ENCODE peak calls at places on chromosomes 7 and 10, in nine cellular contexts. G, W, P, X, B, D, J, C and A are unnamed samples.

GRCh38 chr10:115092258-115092554 is 959 bp upstream of the ATRNL1 start:
- DNase-seq in W (no peak), G (no peak), X (no peak), C (no peak), B (no peak), P (no peak), J (no peak), D (no peak), A (no peak)

GRCh38 chr7:31051598-31052503 is at the start of gene ADCYAP1R1:
- DNase-seq in B (peak), X (no peak), G (no peak), P (peak), J (no peak), C (no peak), W (no peak), D (no peak), A (no peak)

GRCh38 chr10:89419548-89419947 is 5.2 kb downstream of the IFIT5 start:
- DNase-seq in W (no peak), B (no peak), D (no peak), G (peak), J (no peak), P (no peak), C (no peak), X (no peak), A (no peak)

GRCh38 chr7:44106311-44107065 is 2.3 kb downstream of the AEBP1 start:
- DNase-seq in B (no peak), D (no peak), X (no peak), J (no peak), C (no peak), P (no peak), W (no peak), G (no peak), A (no peak)

GRCh38 chr7:118311121-118311803 is 86.8 kb downstream of the ANKRD7 start:
- DNase-seq in D (no peak), P (no peak), B (no peak), W (no peak), X (no peak), G (peak), C (no peak), J (no peak), A (no peak)

GRCh38 chr10:133336131-133337078 is at the start of gene CALY:
- DNase-seq in B (peak), P (peak), G (no peak), W (no peak), D (peak), C (peak), J (no peak), X (no peak), A (peak)

GRCh38 chr7:34652784-34653183 is 5.2 kb upstream of the NPSR1 start:
- DNase-seq in B (no peak), P (no peak), C (no peak), D (peak), J (no peak), G (no peak), X (no peak), W (no peak), A (no peak)

GRCh38 chr7:101400751-101401150 is 38.1 kb downstream of the COL26A1 start:
- DNase-seq in C (no peak), D (no peak), J (no peak), G (no peak), W (no peak), B (no peak), X (no peak), P (no peak), A (no peak)

GRCh38 chr10:96275685-96276418 is 4.5 kb upstream of the BLNK start:
- DNase-seq in P (no peak), G (no peak), D (no peak), X (no peak), W (peak), B (no peak), C (peak), J (no peak), A (no peak)

GRCh38 chr7:101172854-101173751 is 7.0 kb downstream of the NAT16 start:
- DNase-seq in C (peak), P (no peak), J (peak), W (no peak), B (no peak), G (no peak), D (peak), X (no peak), A (peak)

GRCh38 chr10:86083664-86084175 is 282.9 kb downstream of the GRID1 start:
- DNase-seq in W (no peak), P (no peak), D (no peak), G (no peak), X (no peak), J (no peak), C (peak), B (no peak), A (peak)

GRCh38 chr10:62021116-62021515 is 119.6 kb downstream of the ARID5B start:
- DNase-seq in P (no peak), X (no peak), W (no peak), D (no peak), C (no peak), B (no peak), G (no peak), J (no peak), A (no peak)

GRCh38 chr10:3172081-3172445 is 519 bp downstream of the PITRM1 start:
- DNase-seq in D (no peak), J (no peak), P (peak), G (no peak), B (no peak), W (no peak), X (peak), C (no peak), A (peak)

GRCh38 chr10:95363303-95363912 is 72.6 kb upstream of the PDLIM1 start:
- DNase-seq in X (peak), G (peak), P (no peak), D (peak), W (no peak), C (peak), J (no peak), B (peak), A (no peak)

GRCh38 chr7:85023066-85023687 is 163.7 kb downstream of the SEMA3D start:
- DNase-seq in J (no peak), G (peak), X (peak), W (no peak), C (no peak), P (no peak), B (peak), D (peak), A (no peak)

GRCh38 chr7:157977717-157978470 is 609.7 kb downstream of the PTPRN2 start:
- DNase-seq in J (no peak), C (no peak), G (no peak), X (no peak), W (no peak), P (no peak), D (no peak), B (no peak), A (peak)

GRCh38 chr10:7872041-7872442 is 53.7 kb downstream of the TAF3 start:
- DNase-seq in C (no peak), B (no peak), W (no peak), P (no peak), X (no peak), D (no peak), J (no peak), G (peak), A (no peak)

GRCh38 chr10:71312840-71313789 is 5.9 kb upstream of the SLC29A3 start:
- DNase-seq in D (no peak), P (peak), C (no peak), J (peak), B (peak), G (no peak), W (no peak), X (peak), A (no peak)

GRCh38 chr10:61765176-61766087 is 102.7 kb downstream of the CABCOCO1 start:
- DNase-seq in C (no peak), D (no peak), P (no peak), G (no peak), W (no peak), J (no peak), B (no peak), X (no peak), A (no peak)

GRCh38 chr7:82729172-82730030 is 285.8 kb upstream of the CACNA2D1 start:
- DNase-seq in P (no peak), W (no peak), J (no peak), B (peak), G (peak), C (no peak), X (peak), D (peak), A (no peak)

GRCh38 chr10:9097991-9098306 is 1043.5 kb downstream of the GATA3 start:
- DNase-seq in P (no peak), G (no peak), D (no peak), X (no peak), C (no peak), B (no peak), J (no peak), W (no peak), A (no peak)

GRCh38 chr10:125257521-125258105 is 97.2 kb upstream of the CTBP2 start:
- DNase-seq in W (no peak), C (no peak), B (no peak), G (no peak), X (no peak), P (no peak), J (no peak), D (no peak), A (no peak)

GRCh38 chr7:26863504-26864308 is 684 bp downstream of the SKAP2 start:
- DNase-seq in J (no peak), X (no peak), C (no peak), G (peak), P (no peak), B (no peak), W (no peak), D (no peak), A (no peak)

GRCh38 chr10:4477664-4478063 is 348.3 kb upstream of the AKR1E2 start:
- DNase-seq in G (no peak), X (no peak), D (no peak), P (no peak), W (no peak), J (no peak), B (no peak), C (no peak), A (no peak)

GRCh38 chr7:38382627-38383026 is 109.2 kb upstream of the TARP start:
- DNase-seq in W (no peak), J (no peak), D (no peak), G (no peak), C (no peak), P (no peak), X (peak), B (no peak), A (no peak)

GRCh38 chr7:135650831-135651573 is 11.3 kb upstream of the STMP1 start:
- DNase-seq in G (no peak), J (no peak), W (no peak), P (no peak), D (no peak), C (no peak), X (no peak), B (no peak), A (no peak)

GRCh38 chr10:43953672-43954071 is 305.0 kb upstream of the ZNF32 start:
- DNase-seq in J (no peak), D (no peak), B (no peak), X (no peak), P (no peak), W (no peak), G (no peak), C (no peak), A (peak)

GRCh38 chr7:137074386-137075030 is 206.1 kb downstream of the CHRM2 start:
- DNase-seq in D (no peak), B (no peak), J (no peak), P (no peak), X (peak), G (no peak), W (no peak), C (no peak), A (no peak)

GRCh38 chr7:95993420-95993819 is 221.1 kb downstream of the DYNC1I1 start:
- DNase-seq in B (no peak), W (no peak), C (no peak), X (no peak), G (no peak), P (no peak), D (no peak), J (no peak), A (no peak)

GRCh38 chr10:103564116-103564501 is 70.6 kb downstream of the NEURL1 start:
- DNase-seq in P (no peak), X (no peak), B (no peak), J (no peak), C (no peak), G (no peak), W (no peak), D (no peak), A (no peak)

GRCh38 chr7:74404741-74405140 is 49.0 kb upstream of the GTF2IRD1 start:
- DNase-seq in J (no peak), X (no peak), W (no peak), P (no peak), B (no peak), D (no peak), C (no peak), G (no peak), A (no peak)

GRCh38 chr7:74404388-74404700 is 49.4 kb upstream of the GTF2IRD1 start:
- DNase-seq in P (no peak), B (no peak), C (no peak), J (no peak), X (no peak), D (no peak), W (no peak), G (no peak), A (no peak)

GRCh38 chr7:74405899-74406512 is 47.7 kb upstream of the GTF2IRD1 start:
- DNase-seq in X (no peak), P (no peak), C (no peak), D (no peak), G (no peak), J (no peak), W (no peak), B (no peak), A (no peak)

GRCh38 chr7:74403521-74404387 is 50.0 kb upstream of the GTF2IRD1 start:
- DNase-seq in X (no peak), G (no peak), W (no peak), C (no peak), J (no peak), P (no peak), D (no peak), B (no peak), A (no peak)

DNA sequence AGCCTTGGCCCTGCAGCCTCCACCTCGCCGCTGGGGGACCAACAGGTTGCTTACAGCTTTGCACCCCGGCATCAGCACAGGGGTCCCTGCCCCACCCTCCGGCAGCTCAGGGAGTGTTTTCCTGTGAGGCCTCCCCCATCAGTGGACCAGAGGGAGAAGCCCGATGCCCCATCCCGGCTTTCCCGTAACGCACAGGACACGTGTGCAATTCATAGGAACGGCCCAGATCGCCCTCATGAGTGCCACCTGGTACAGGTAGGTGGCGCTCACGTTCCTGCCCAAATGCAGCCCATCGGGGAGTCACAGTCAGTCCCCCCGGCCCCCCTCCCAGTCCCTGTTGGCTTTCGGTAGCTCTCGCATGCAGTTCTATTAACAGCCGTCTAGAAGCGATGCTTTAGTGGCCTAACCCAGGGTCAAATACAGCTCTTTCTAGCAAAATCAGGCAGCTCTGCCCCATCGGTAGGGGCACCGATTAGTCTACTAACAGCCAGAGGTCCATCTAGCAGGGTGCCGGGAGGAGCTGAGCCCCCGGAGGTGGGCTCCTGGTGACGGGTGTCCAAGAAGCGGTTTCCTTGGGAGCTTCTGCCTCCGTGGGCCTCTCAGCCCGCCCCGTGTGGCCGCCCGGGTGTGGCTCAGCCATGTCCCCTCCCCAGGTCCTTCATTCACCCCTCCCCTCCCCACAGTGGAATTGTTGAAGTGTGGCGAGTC is 48.4 kb upstream of the GTF2IRD1 start:
- DNase-seq in B (peak), D (no peak), G (peak), J (no peak), W (no peak), X (no peak), P (no peak), C (no peak), A (no peak)
- TF ChIP-seq CTCF in B (peak), D (peak), G (peak), J (no peak), W (peak), X (peak), P (no peak), C (no peak), A (peak)

GRCh38 chr7:98266840-98267239 is 14.6 kb upstream of the BRI3 start:
- DNase-seq in B (no peak), J (no peak), W (no peak), G (peak), D (no peak), P (no peak), X (no peak), C (no peak), A (no peak)
- TF ChIP-seq CTCF in B (peak), J (peak), W (peak), G (peak), D (no peak), P (peak), X (peak), C (no peak), A (peak)

GRCh38 chr10:14334771-14335170 is 4.0 kb upstream of the FRMD4A start:
- DNase-seq in P (no peak), G (no peak), X (no peak), J (no peak), B (no peak), W (no peak), D (no peak), C (no peak), A (no peak)

GRCh38 chr10:14345262-14345661 is 14.5 kb upstream of the FRMD4A start:
- DNase-seq in D (no peak), P (no peak), G (no peak), X (no peak), W (no peak), C (no peak), J (no peak), B (no peak), A (no peak)

GRCh38 chr10:14340051-14340744 is 9.5 kb upstream of the FRMD4A start:
- DNase-seq in W (no peak), D (no peak), P (no peak), B (no peak), J (no peak), C (no peak), X (no peak), G (no peak), A (no peak)
- TF ChIP-seq CTCF in W (no peak), D (no peak), P (no peak), B (no peak), J (no peak), C (no peak), X (no peak), G (no peak), A (no peak)

GRCh38 chr7:153588596-153588995 is 463.6 kb upstream of the DPP6 start:
- DNase-seq in C (no peak), P (no peak), J (no peak), B (no peak), X (no peak), G (no peak), D (no peak), W (no peak), A (no peak)

GRCh38 chr7:153590136-153590535 is 462.1 kb upstream of the DPP6 start:
- DNase-seq in J (no peak), G (no peak), B (no peak), D (no peak), C (no peak), X (no peak), W (no peak), P (no peak), A (no peak)

DNA sequence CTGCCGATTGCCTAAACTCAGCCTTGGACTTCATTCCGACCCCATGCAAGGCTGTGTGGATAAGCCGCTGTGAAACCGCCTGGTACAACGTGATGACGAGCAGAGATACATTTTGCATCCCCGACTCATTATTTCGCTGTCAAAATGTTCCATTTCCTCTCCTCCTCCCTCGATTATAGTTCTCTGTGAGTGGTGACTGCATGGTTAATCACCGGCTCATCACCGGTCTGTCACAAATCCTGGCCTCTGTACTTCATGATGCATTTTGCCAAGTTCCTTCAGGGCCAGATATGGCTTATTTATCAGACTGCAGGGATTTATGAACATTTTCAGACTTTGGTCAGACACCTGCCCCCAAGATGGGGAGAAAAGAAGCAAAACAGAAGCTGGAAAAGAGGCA is 461.6 kb upstream of the DPP6 start:
- DNase-seq in D (no peak), X (no peak), W (no peak), P (no peak), G (no peak), B (no peak), C (no peak), J (no peak), A (no peak)
- TF ChIP-seq CTCF in D (no peak), X (no peak), W (no peak), P (no peak), G (no peak), B (no peak), C (no peak), J (no peak), A (no peak)

GRCh38 chr7:7970113-7970619 is 1.6 kb downstream of the GLCCI1 start:
- DNase-seq in G (peak), P (no peak), W (no peak), D (no peak), B (peak), J (no peak), X (no peak), C (no peak), A (no peak)
- TF ChIP-seq CTCF in G (no peak), P (no peak), W (no peak), D (no peak), B (no peak), J (no peak), X (no peak), C (no peak), A (peak)

GRCh38 chr10:101323495-101323894 is 30.5 kb upstream of the BTRC start:
- DNase-seq in B (peak), J (no peak), D (no peak), P (no peak), C (no peak), G (no peak), X (no peak), W (no peak), A (no peak)
- TF ChIP-seq CTCF in B (peak), J (no peak), D (no peak), P (no peak), C (no peak), G (no peak), X (no peak), W (no peak), A (no peak)

GRCh38 chr7:91082854-91083495 is 181.3 kb upstream of the FZD1 start:
- DNase-seq in C (no peak), D (no peak), J (no peak), X (no peak), P (no peak), G (peak), W (no peak), B (no peak), A (no peak)
- TF ChIP-seq CTCF in C (no peak), D (no peak), J (no peak), X (peak), P (peak), G (peak), W (peak), B (peak), A (peak)

GRCh38 chr7:2438181-2438580 is 34.8 kb downstream of the CHST12 start:
- DNase-seq in D (no peak), B (no peak), W (no peak), P (no peak), C (no peak), X (no peak), J (peak), G (no peak), A (no peak)

GRCh38 chr7:2437537-2438148 is 34.2 kb downstream of the CHST12 start:
- DNase-seq in W (no peak), X (no peak), D (no peak), C (no peak), J (no peak), G (no peak), B (no peak), P (no peak), A (no peak)

GRCh38 chr7:2438775-2439174 is 35.4 kb downstream of the CHST12 start:
- DNase-seq in G (no peak), J (no peak), P (no peak), C (no peak), X (no peak), W (no peak), D (no peak), B (no peak), A (no peak)

GRCh38 chr7:2436341-2437104 is 33.1 kb downstream of the CHST12 start:
- DNase-seq in B (no peak), G (no peak), X (no peak), D (no peak), J (no peak), W (no peak), C (no peak), P (no peak), A (no peak)

GRCh38 chr7:2437136-2437535 is 33.7 kb downstream of the CHST12 start:
- DNase-seq in J (no peak), W (no peak), G (no peak), D (no peak), X (no peak), C (peak), P (no peak), B (no peak), A (no peak)
- TF ChIP-seq CTCF in J (no peak), W (no peak), G (no peak), D (no peak), X (no peak), C (no peak), P (no peak), B (no peak), A (no peak)

GRCh38 chr10:93221521-93221920 is 147.8 kb downstream of the CYP26A1 start:
- DNase-seq in W (no peak), B (no peak), G (no peak), C (no peak), P (no peak), D (no peak), J (no peak), X (no peak), A (no peak)

GRCh38 chr10:93219347-93219746 is 145.7 kb downstream of the CYP26A1 start:
- DNase-seq in J (no peak), D (no peak), B (no peak), C (no peak), X (no peak), P (no peak), W (no peak), G (no peak), A (no peak)

GRCh38 chr10:93221171-93221496 is 147.4 kb downstream of the CYP26A1 start:
- DNase-seq in C (no peak), X (no peak), G (no peak), P (no peak), J (no peak), B (no peak), W (no peak), D (no peak), A (no peak)

GRCh38 chr10:93222211-93222754 is 148.6 kb downstream of the CYP26A1 start:
- DNase-seq in J (no peak), W (no peak), B (no peak), P (no peak), X (no peak), C (no peak), D (no peak), G (no peak), A (no peak)

GRCh38 chr10:93220315-93221170 is 146.8 kb downstream of the CYP26A1 start:
- DNase-seq in B (no peak), W (no peak), P (no peak), J (no peak), G (no peak), C (no peak), X (no peak), D (no peak), A (no peak)
- TF ChIP-seq CTCF in B (no peak), W (no peak), P (no peak), J (no peak), G (no peak), C (no peak), X (no peak), D (no peak), A (no peak)